ENCODE peak calls at places on chromosomes 3 and 15, in eight cellular contexts. E, G, O, P, S, U, A and M are unnamed samples.

GRCh38 chr3:139937674-139938279 is 2.8 kb downstream of the CLSTN2 start:
- DNase-seq in O (peak; percentile 59), E (no peak), U (peak; percentile 57), P (no peak), S (peak; percentile 29), G (no peak), A (no peak), M (peak; percentile 67)

GRCh38 chr3:97975466-97975865 is 3.2 kb upstream of the RIOX2 start:
- DNase-seq in U (no peak), E (no peak), P (no peak), G (no peak), A (no peak), S (no peak), O (no peak), M (no peak)

GRCh38 chr3:85183390-85183789 is 224.6 kb downstream of the CADM2 start:
- DNase-seq in E (no peak), G (no peak), S (no peak), O (no peak), A (no peak), U (no peak), P (no peak), M (no peak)

GRCh38 chr3:29764603-29765254 is 483.9 kb downstream of the RBMS3 start:
- DNase-seq in U (no peak), P (peak; percentile 72), E (no peak), O (peak; percentile 95), S (no peak), G (peak; percentile 43), A (no peak), M (peak; percentile 92)

GRCh38 chr15:49809894-49810594 is 189.2 kb downstream of the DTWD1 start:
- DNase-seq in S (no peak), G (no peak), E (no peak), O (no peak), A (no peak), P (no peak), U (no peak), M (no peak)

GRCh38 chr3:195809796-195810454 is 1.8 kb downstream of the MUC4 start:
- DNase-seq in S (no peak), E (no peak), U (no peak), P (peak; percentile 16), A (no peak), G (no peak), O (no peak), M (no peak)

GRCh38 chr3:134486577-134487041 is 752 bp downstream of the CEP63 start:
- DNase-seq in S (peak; percentile 39), U (peak; percentile 42), G (no peak), E (no peak), A (no peak), P (peak; percentile 41), O (peak; percentile 43), M (peak; percentile 40)

GRCh38 chr3:129694228-129694627 is 87.8 kb upstream of the PLXND1 start:
- DNase-seq in P (no peak), A (no peak), G (peak; percentile 99), U (peak; percentile 30), S (no peak), E (no peak), O (no peak), M (no peak)

GRCh38 chr3:54064486-54064885 is 57.9 kb upstream of the CACNA2D3 start:
- DNase-seq in A (no peak), P (no peak), S (no peak), G (no peak), O (no peak), E (no peak), U (no peak), M (no peak)

GRCh38 chr3:115062009-115062408 is 85.1 kb downstream of the ZBTB20 start:
- DNase-seq in U (no peak), A (no peak), E (no peak), S (no peak), P (no peak), G (no peak), O (no peak), M (no peak)

GRCh38 chr3:85801955-85802354 is 843.2 kb downstream of the CADM2 start:
- DNase-seq in E (no peak), S (no peak), G (no peak), U (peak; percentile 70), P (no peak), A (peak; percentile 20), O (peak; percentile 35), M (peak; percentile 40)

GRCh38 chr15:70772402-70772801 is 9.0 kb upstream of the UACA start:
- DNase-seq in E (no peak), S (no peak), O (no peak), G (no peak), A (no peak), P (no peak), U (no peak), M (no peak)

GRCh38 chr15:53498996-53499395 is 260.5 kb downstream of the WDR72 start:
- DNase-seq in S (no peak), U (no peak), A (no peak), G (no peak), E (no peak), O (no peak), P (no peak), M (no peak)

GRCh38 chr3:197458179-197458707 is 97.5 kb downstream of the BDH1 start:
- DNase-seq in A (peak; percentile 80), P (no peak), G (peak; percentile 28), E (no peak), U (peak; percentile 62), S (peak; percentile 77), O (no peak), M (peak; percentile 84)

GRCh38 chr3:15726043-15726442 is 71.7 kb downstream of the ANKRD28 start:
- DNase-seq in P (peak; percentile 41), G (no peak), O (peak; percentile 27), S (no peak), E (peak; percentile 60), U (peak; percentile 18), A (no peak), M (no peak)

GRCh38 chr15:97189152-97189551 is 771.4 kb upstream of the ARRDC4 start:
- DNase-seq in A (no peak), G (no peak), U (no peak), O (peak; percentile 74), E (no peak), P (peak; percentile 0), S (no peak), M (peak; percentile 34)

GRCh38 chr3:69855436-69856162 is 116.3 kb downstream of the MITF start:
- DNase-seq in S (no peak), O (peak; percentile 78), E (no peak), A (no peak), P (peak; percentile 33), U (no peak), G (no peak), M (peak; percentile 14)

GRCh38 chr15:40844543-40844981 is 714 bp downstream of the SPINT1 start:
- DNase-seq in P (no peak), A (no peak), O (no peak), G (no peak), S (peak; percentile 39), U (peak; percentile 59), E (no peak), M (peak; percentile 34)

GRCh38 chr3:44712455-44713075 is at the start of gene ZNF502:
- DNase-seq in P (peak; percentile 86), S (no peak), E (no peak), U (peak; percentile 95), O (peak; percentile 93), A (no peak), G (peak; percentile 69), M (peak; percentile 77)
- TF ChIP-seq CTCF in P (no peak), S (no peak), E (no peak), U (no peak), O (peak; percentile 20), A (no peak), G (peak; percentile 29), M (peak; percentile 11)

GRCh38 chr3:30890907-30891306 is 3.6 kb downstream of the GADL1 start:
- DNase-seq in G (no peak), S (no peak), O (no peak), A (no peak), E (no peak), P (no peak), U (no peak), M (peak; percentile 97)

GRCh38 chr3:30895329-30895728 is 868 bp upstream of the GADL1 start:
- DNase-seq in E (no peak), G (no peak), O (no peak), S (no peak), A (no peak), P (no peak), U (peak; percentile 71), M (peak; percentile 79)

GRCh38 chr3:30894521-30895289 is at the start of gene GADL1:
- DNase-seq in A (no peak), S (no peak), U (peak; percentile 75), E (no peak), O (peak; percentile 33), G (no peak), P (peak; percentile 33), M (peak; percentile 76)

DNA sequence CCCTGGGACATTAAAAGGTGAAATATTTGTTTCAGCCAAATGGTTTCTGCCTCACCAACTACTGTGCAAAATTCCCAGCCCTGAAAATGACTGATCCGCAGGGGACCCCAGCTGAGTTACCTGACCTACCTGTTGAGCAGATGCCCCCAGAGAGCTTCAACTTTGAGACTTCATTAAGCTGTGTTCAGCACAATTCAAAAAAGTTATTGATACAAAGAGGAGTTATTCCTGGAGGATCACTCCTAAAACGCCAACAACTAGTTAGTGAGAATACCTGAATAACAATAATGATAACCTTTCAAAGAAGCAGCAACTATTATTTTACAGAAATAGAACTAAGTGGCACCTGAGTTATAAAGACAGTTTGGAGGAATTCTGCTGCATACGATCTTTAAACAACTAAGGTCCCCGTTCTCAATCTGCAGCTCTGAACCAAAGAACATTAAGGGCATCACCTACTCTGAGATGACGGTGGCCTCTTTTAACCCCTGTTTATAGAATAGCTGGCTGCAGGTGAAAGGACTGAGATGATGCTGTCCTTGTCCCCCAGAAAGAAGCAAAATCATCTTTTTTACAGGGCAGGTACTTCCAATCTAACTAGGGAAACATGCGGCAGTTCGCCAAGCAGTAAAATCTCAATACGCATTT is 659 bp downstream of the GADL1 start:
- DNase-seq in E (no peak), A (no peak), U (no peak), O (no peak), S (no peak), G (no peak), P (no peak), M (no peak)
- TF ChIP-seq EZH2 in E (no peak), A (no peak), U (no peak), O (no peak), S (no peak), G (no peak), P (no peak), M (no peak)

GRCh38 chr3:80769683-80770082 is 991.8 kb downstream of the GBE1 start:
- DNase-seq in E (no peak), S (no peak), O (no peak), A (no peak), G (no peak), P (no peak), U (peak; percentile 7), M (no peak)

GRCh38 chr3:80767599-80767998 is 993.8 kb downstream of the GBE1 start:
- DNase-seq in S (no peak), P (no peak), U (peak; percentile 17), O (no peak), E (no peak), A (no peak), G (no peak), M (no peak)

GRCh38 chr3:80770106-80771079 is 991.1 kb downstream of the GBE1 start:
- DNase-seq in E (peak; percentile 17), S (no peak), G (no peak), U (peak; percentile 55), A (no peak), P (no peak), O (peak; percentile 42), M (no peak)

GRCh38 chr3:80771085-80771484 is 990.4 kb downstream of the GBE1 start:
- DNase-seq in A (no peak), U (no peak), O (peak; percentile 41), P (no peak), G (no peak), E (peak; percentile 27), S (no peak), M (peak; percentile 60)
- H3K4me3 ChIP-seq in A (no peak overlapping the region), U (peak overlapping the region; percentile 46), O (no peak overlapping the region), P (no peak overlapping the region), G (no peak overlapping the region), E (no peak overlapping the region), S (no peak overlapping the region), M (no peak overlapping the region)

GRCh38 chr15:61702224-61703120 is 357.8 kb downstream of the VPS13C start:
- DNase-seq in S (peak; percentile 48), E (no peak), G (peak; percentile 39), P (no peak), O (peak; percentile 23), U (peak; percentile 62), A (no peak), M (no peak)
- TF ChIP-seq CTCF in S (peak; percentile 14), E (no peak), G (no peak), P (no peak), O (no peak), U (peak; percentile 50), A (no peak), M (no peak)